ENCODE peak calls at places on chromosomes 13 and 19, in five cellular contexts. B is fibroblast of mammary gland, M is brain microvascular endothelial cell, D is mucosa of descending colon, T is epithelial cell of proximal tubule. L is an unnamed sample.

GRCh38 chr13:95020298-95020987 is 280.8 kb downstream of the ABCC4 start:
- DNase-seq in B (peak), M (peak), D (no peak), T (no peak), L (no peak)

GRCh38 chr13:110309661-110310524 is 2.8 kb downstream of the COL4A2 start:
- DNase-seq in B (no peak), M (no peak), D (no peak), T (no peak), L (no peak)

GRCh38 chr19:5691205-5691929 is 1.3 kb downstream of the RPL36 start:
- DNase-seq in B (peak), M (no peak), D (peak), T (no peak), L (peak)

GRCh38 chr19:42045575-42045974 is 24.4 kb downstream of the GRIK5 start:
- DNase-seq in B (no peak), M (no peak), D (no peak), T (no peak), L (no peak)

GRCh38 chr13:23514076-23514475 is 56.1 kb upstream of the TNFRSF19 start:
- DNase-seq in B (no peak), M (no peak), D (no peak), T (no peak), L (no peak)

GRCh38 chr13:111962431-111962891 is 104.5 kb upstream of the SOX1 start:
- DNase-seq in B (no peak), M (no peak), D (no peak), T (no peak), L (no peak)

GRCh38 chr13:106814389-106814903 is 246.5 kb upstream of the ARGLU1 start:
- DNase-seq in B (no peak), M (no peak), D (no peak), T (no peak), L (no peak)

GRCh38 chr19:48726573-48726972 is 7.0 kb upstream of the MAMSTR start:
- DNase-seq in B (no peak), M (no peak), D (no peak), T (no peak), L (no peak)

GRCh38 chr13:77516342-77516789 is 19.1 kb upstream of the SCEL start:
- DNase-seq in B (peak), M (peak), D (no peak), T (peak), L (no peak)

GRCh38 chr19:5264453-5264852 is 76.2 kb downstream of the PTPRS start:
- DNase-seq in B (no peak), M (no peak), D (no peak), T (no peak), L (no peak)

GRCh38 chr19:32404939-32405430 is 585 bp upstream of the DPY19L3 start:
- DNase-seq in B (peak), M (peak), D (peak), T (no peak), L (peak)

GRCh38 chr13:49858183-49858856 is 65.8 kb upstream of the KPNA3 start:
- DNase-seq in B (peak), M (peak), D (no peak), T (peak), L (peak)

GRCh38 chr19:14505488-14506239 is 9.7 kb upstream of the GIPC1 start:
- DNase-seq in B (peak), M (peak), D (peak), T (no peak), L (peak)

DNA sequence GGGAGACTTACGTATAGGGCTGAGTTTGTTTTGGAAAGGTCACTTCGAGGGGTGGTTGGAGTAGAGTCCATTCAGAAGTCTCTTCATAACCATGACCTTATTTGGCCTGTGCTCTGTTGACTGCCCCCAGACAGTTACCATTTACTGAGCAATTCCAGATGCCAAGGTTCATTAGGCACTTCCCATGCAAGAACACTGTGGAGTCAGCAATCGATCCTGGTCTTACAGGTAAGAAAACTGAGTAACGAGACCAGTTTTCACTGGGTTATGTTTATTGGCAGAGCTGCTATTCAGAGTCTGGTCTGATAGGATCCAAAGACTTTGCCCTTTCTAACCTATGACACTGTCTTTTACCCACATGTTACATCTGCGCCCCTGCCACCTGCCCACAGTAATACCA is 134.7 kb downstream of the MTUS2 start:
- DNase-seq in B (no peak), M (no peak), D (no peak), T (no peak), L (no peak)
- H3K4me3 ChIP-seq in B (no peak), M (no peak), D (no peak), T (no peak), L (no peak)

DNA sequence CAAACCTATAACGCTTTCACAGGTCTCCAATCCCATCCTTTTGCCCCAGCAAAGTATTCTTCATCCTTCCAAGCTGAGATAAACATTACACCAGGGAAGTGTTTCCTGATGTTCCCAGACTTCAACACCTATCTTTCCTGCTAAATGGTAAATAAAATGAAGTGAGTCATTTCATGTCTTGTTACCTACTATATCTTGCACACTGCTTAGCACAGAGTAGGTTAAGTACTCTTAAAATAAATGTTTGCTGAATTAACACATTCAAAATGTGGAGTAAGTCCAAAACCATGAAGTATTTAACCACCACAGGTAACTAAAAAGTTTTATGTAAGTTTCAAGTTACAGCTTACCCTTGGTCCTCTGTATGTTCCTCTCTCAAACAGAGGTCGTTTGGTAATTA is 3.4 kb downstream of the RBM26 start:
- DNase-seq in B (no peak), M (no peak), D (no peak), T (no peak), L (no peak)
- H3K4me3 ChIP-seq in B (no peak), M (no peak), D (no peak), T (no peak), L (no peak)

GRCh38 chr19:6916952-6917351 is 29.6 kb downstream of the ADGRE1 start:
- DNase-seq in B (no peak), M (no peak), D (no peak), T (no peak), L (no peak)
- H3K4me3 ChIP-seq in B (no peak), M (no peak), D (no peak), T (no peak), L (no peak)

DNA sequence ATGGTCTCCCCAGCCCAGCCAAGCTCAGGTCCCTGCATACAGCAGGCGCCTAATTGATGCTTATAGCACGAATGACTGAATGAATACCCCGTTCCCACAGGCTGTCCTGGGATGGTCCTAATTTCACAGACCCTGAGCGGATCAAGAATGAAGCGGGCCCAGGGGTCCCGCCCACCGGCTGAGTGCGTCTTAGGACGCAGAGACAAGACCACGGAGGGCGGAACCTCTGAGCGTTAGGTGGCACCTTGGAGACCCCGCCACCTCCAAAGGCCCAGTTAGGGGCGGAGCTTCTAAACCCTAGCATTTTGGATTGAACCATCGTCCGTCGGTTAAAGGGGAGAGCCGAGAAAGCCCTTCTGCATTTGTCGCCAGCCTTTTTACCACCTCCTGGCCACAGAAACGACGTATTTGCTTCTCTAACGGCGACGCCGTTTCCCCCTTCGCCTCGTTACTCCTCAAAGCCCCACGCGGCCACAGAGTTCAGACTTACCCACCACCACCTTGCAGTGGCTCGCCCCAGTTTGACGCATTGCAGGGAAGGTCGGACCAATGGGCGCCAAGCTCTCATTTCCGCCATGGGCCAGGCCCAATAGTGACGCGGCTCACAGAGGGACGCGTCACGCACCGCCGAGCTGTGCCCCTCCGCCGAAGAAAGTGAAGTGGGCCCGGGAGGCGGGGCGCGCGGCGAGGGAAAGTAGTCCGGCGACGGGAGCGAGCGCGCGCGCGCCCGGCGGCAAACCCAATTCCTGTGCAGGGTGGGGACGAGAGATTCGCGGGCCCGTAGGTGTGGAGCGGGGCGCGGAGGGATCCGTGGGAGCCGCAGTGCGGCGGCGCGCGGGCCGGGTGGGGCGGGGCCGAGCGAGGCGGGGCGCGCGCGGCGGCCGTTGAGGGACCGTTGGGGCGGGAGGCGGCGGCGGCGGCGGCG is 475 bp upstream of the CALM3 start:
- DNase-seq in B (peak), M (peak), D (peak), T (peak), L (peak)
- H3K4me3 ChIP-seq in B (peak), M (peak), D (peak), T (peak), L (peak)

GRCh38 chr13:98794498-98794897 is 42.0 kb upstream of the SLC15A1 start:
- DNase-seq in B (no peak), M (no peak), D (no peak), T (no peak), L (no peak)

GRCh38 chr13:98795220-98795619 is 42.7 kb upstream of the SLC15A1 start:
- DNase-seq in B (no peak), M (no peak), D (no peak), T (no peak), L (no peak)

GRCh38 chr13:98796798-98797197 is 44.3 kb upstream of the SLC15A1 start:
- DNase-seq in B (no peak), M (no peak), D (no peak), T (no peak), L (no peak)

GRCh38 chr13:98797456-98797855 is 45.0 kb upstream of the SLC15A1 start:
- DNase-seq in B (no peak), M (no peak), D (no peak), T (no peak), L (no peak)

DNA sequence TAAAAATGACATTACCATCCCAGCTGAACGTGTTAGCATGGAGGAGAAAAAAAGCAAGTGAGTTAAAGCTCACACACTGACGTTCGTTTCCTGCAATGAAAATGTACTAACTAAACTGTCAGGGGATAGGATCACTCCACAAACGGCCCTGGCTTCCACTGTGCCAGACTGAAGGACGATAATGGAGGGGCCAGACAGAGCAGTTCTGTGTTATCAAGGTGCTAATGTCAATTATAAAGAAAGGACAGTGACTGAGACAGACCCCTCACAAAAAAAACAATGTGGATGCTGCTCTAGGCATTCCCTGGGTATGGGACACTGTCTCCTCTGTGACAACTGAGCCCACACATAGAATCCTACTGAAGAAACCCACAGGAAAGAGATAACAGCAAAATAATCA is 43.7 kb upstream of the SLC15A1 start:
- DNase-seq in B (no peak), M (no peak), D (no peak), T (no peak), L (no peak)
- H3K4me3 ChIP-seq in B (no peak), M (no peak), D (no peak), T (no peak), L (no peak)

DNA sequence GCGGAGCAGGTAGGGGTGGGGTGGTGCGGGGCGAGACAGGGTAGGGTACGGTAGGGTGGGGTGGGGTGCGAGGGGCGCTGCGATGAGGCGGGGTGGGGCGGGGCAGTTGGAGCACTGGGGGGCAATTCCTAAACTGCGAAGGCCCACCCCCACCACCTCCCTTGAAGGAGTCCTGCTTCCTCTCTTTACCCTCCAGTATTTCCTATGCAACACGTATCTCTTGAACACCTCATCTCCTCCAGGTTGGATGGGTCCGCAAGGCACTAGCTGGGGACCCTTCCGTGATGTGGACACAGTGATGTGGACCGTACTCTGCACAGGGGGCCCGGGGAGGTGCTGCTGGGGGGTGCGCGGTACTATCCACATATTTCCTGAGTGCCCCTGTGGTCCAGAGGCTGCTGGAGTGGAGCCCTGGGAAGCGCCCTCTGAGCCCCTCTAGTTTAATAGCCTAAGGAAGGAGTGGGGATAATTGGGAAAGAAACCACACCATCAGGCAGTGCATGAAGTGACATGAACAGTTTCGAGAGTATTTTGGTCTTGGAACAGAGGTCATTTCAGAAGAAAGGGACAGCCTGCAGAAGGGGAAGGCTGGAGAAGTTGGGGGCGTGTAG is 1.1 kb downstream of the IL17D start:
- DNase-seq in B (no peak), M (no peak), D (no peak), T (no peak), L (no peak)
- H3K4me3 ChIP-seq in B (peak), M (peak), D (no peak), T (peak), L (peak)

DNA sequence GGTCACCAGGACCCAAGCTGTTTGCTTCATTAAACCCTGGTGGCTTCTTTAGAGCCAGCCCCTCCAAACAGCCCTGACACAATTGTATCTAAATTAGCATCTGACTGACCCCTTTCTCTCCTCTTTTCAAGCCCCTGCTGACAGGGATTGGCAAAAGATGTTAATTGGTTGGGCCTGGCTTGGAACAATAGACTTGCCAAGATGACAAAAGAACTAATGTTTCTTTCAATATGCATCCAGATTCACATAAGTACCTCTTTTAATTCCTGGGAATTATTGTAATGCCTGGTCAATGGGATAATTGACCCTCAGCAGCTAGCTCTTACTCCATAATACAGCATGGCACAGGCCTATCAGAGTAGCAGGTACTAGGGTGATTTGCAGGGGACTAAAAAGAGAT is 140.8 kb downstream of the SHISA2 start:
- DNase-seq in B (no peak), M (no peak), D (no peak), T (no peak), L (no peak)
- H3K4me3 ChIP-seq in B (no peak), M (no peak), D (no peak), T (no peak), L (no peak)

GRCh38 chr19:39318690-39319089 is 2.0 kb downstream of the LRFN1 start:
- DNase-seq in B (no peak), M (no peak), D (no peak), T (no peak), L (no peak)

GRCh38 chr19:39320948-39321831 is 527 bp upstream of the LRFN1 start:
- DNase-seq in B (no peak), M (no peak), D (no peak), T (no peak), L (no peak)

GRCh38 chr19:39318071-39318470 is 2.6 kb downstream of the LRFN1 start:
- DNase-seq in B (no peak), M (no peak), D (no peak), T (no peak), L (no peak)

GRCh38 chr19:39319098-39319891 is 1.4 kb downstream of the LRFN1 start:
- DNase-seq in B (no peak), M (no peak), D (no peak), T (no peak), L (no peak)

DNA sequence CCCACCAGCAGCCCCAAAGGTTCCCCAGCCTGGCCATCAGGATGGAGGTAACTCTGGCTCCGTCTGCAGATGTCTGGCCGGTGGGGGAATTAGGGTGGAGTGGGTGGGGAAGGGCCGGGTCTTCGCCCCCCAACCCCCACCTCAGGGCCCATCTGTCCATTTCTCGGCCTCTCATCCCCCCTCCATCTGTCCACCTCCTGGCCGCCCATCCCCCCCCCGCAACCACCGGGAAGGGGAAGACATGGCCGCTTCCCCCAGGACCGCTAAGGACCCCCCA is 833 bp downstream of the LRFN1 start:
- DNase-seq in B (no peak), M (no peak), D (no peak), T (no peak), L (no peak)
- H3K4me3 ChIP-seq in B (peak), M (peak), D (no peak), T (no peak), L (peak)

DNA sequence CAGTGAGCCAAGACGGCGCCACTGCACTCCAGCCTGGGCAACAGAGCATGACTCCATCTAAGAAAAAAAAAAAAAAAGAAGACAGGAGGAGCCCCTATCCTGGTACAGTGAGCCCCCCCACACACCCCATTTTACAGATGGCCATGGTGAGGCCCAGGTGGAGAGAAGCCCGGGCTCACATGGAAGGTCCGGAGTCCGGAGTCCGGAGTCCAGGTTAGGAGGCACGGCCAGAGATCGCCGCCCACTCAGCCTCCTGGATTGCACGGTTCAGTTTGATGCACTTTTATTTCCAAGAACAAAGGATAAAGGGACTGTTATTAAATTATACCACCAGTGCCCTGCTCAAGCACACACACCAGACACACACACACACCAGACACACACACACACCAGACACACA is 11.3 kb upstream of the BTBD2 start:
- DNase-seq in B (no peak), M (no peak), D (no peak), T (no peak), L (peak)
- H3K4me3 ChIP-seq in B (no peak), M (no peak), D (no peak), T (no peak), L (no peak)

GRCh38 chr19:10756371-10756770 is 38.5 kb downstream of the DNM2 start:
- DNase-seq in B (no peak), M (no peak), D (no peak), T (no peak), L (no peak)

GRCh38 chr19:10761443-10762242 is 43.8 kb downstream of the DNM2 start:
- DNase-seq in B (no peak), M (no peak), D (peak), T (no peak), L (peak)

GRCh38 chr19:10756791-10757190 is 38.9 kb downstream of the DNM2 start:
- DNase-seq in B (no peak), M (no peak), D (no peak), T (no peak), L (no peak)

GRCh38 chr19:10760268-10760944 is 42.5 kb downstream of the DNM2 start:
- DNase-seq in B (peak), M (no peak), D (no peak), T (peak), L (peak)

GRCh38 chr19:10758978-10759377 is 41.1 kb downstream of the DNM2 start:
- DNase-seq in B (no peak), M (no peak), D (no peak), T (no peak), L (no peak)
- H3K4me3 ChIP-seq in B (no peak), M (no peak), D (no peak), T (peak), L (no peak)